ENCODE peak calls at places on chromosomes 13 and 19, in six cellular contexts. G is keratinocyte; R is adrenal gland; P is IMR-90; A is CD8-positive, alpha-beta memory T cell; I is upper lobe of right lung. E is an unnamed sample. For H3K4me1 and H3K27me3, the result is how much of the 10 kb centered on the place peaks cover.

GRCh38 chr13:53151692-53152421 is 123.2 kb downstream of the OLFM4 start:
- DNase-seq in P (peak), A (no peak), G (peak), R (no peak), I (no peak), E (peak)

GRCh38 chr19:47081095-47081494 is 32.5 kb downstream of the ZC3H4 start:
- DNase-seq in A (no peak), I (no peak), G (no peak), P (no peak), R (no peak), E (no peak)

GRCh38 chr13:77521194-77521593 is 14.3 kb upstream of the SCEL start:
- DNase-seq in P (no peak), A (no peak), G (no peak), R (no peak), I (no peak), E (no peak)

GRCh38 chr13:98856983-98857382 is 104.5 kb upstream of the SLC15A1 start:
- DNase-seq in G (no peak), P (no peak), R (peak), A (no peak), I (no peak), E (no peak)

GRCh38 chr13:29923554-29924481 is 73.4 kb upstream of the UBL3 start:
- DNase-seq in R (peak), A (peak), I (peak), P (peak), G (no peak), E (peak)

GRCh38 chr19:14563989-14564650 is 7.7 kb downstream of the NDUFB7 start:
- DNase-seq in G (no peak), P (no peak), R (no peak), I (no peak), A (peak), E (no peak)

GRCh38 chr13:82717249-82717648 is 1165.0 kb downstream of the SLITRK1 start:
- DNase-seq in I (no peak), P (peak), R (no peak), A (no peak), G (peak), E (no peak)

GRCh38 chr13:50527612-50528509 is 315.6 kb downstream of the DLEU7 start:
- DNase-seq in A (no peak), I (no peak), P (no peak), G (no peak), R (no peak), E (no peak)

GRCh38 chr19:48108997-48109782 is 1.4 kb downstream of the PLA2G4C start:
- DNase-seq in P (no peak), I (no peak), R (no peak), G (no peak), A (no peak), E (no peak)

GRCh38 chr13:84590663-84591062 is 708.4 kb upstream of the SLITRK1 start:
- DNase-seq in G (no peak), P (no peak), A (no peak), I (no peak), R (no peak), E (no peak)

GRCh38 chr13:99086869-99087129 is 108.9 kb upstream of the DOCK9 start:
- DNase-seq in R (peak), G (no peak), A (peak), I (peak), P (no peak), E (no peak)

GRCh38 chr19:42601811-42602443 is 7.2 kb upstream of the CEACAM8 start:
- DNase-seq in R (peak), I (no peak), P (peak), A (no peak), G (no peak), E (no peak)

GRCh38 chr19:6790194-6791128 is 18.0 kb downstream of the VAV1 start:
- DNase-seq in A (no peak), I (no peak), P (no peak), G (no peak), R (no peak), E (no peak)

GRCh38 chr19:16372065-16372915 is 47.7 kb downstream of the KLF2 start:
- DNase-seq in P (no peak), A (no peak), R (no peak), G (no peak), I (no peak), E (no peak)

GRCh38 chr19:38946229-38947010 is 15.7 kb downstream of the MRPS12 start:
- DNase-seq in I (no peak), G (no peak), R (no peak), P (no peak), A (no peak), E (no peak)

GRCh38 chr13:32515246-32515645 is 23.3 kb downstream of the N4BP2L2 start:
- DNase-seq in G (no peak), R (no peak), A (no peak), P (peak), I (no peak), E (no peak)

GRCh38 chr13:75368167-75368566 is 113.8 kb downstream of the TBC1D4 start:
- DNase-seq in G (no peak), A (no peak), P (peak), I (no peak), R (no peak), E (no peak)

GRCh38 chr19:2612619-2613249 is 89.8 kb downstream of the GNG7 start:
- DNase-seq in G (no peak), P (no peak), R (no peak), A (no peak), I (no peak), E (no peak)

GRCh38 chr13:97258801-97259200 is 36.7 kb downstream of the MBNL2 start:
- DNase-seq in P (peak), A (no peak), I (no peak), G (no peak), R (no peak), E (no peak)

GRCh38 chr13:97413694-97414093 is 20.3 kb upstream of the RAP2A start:
- DNase-seq in I (no peak), R (no peak), G (no peak), P (no peak), A (no peak), E (no peak)

GRCh38 chr19:50551713-50552187 is 16.5 kb downstream of the LRRC4B start:
- DNase-seq in R (no peak), P (no peak), G (no peak), I (no peak), A (no peak), E (no peak)

GRCh38 chr19:35176183-35176570 is 21.6 kb downstream of the FXYD5 start:
- DNase-seq in P (no peak), I (no peak), A (no peak), G (no peak), R (no peak), E (no peak)

GRCh38 chr13:99959538-99960230 is 11.9 kb downstream of the ZIC5 start:
- DNase-seq in A (no peak), G (no peak), I (no peak), P (no peak), R (no peak), E (no peak)

GRCh38 chr13:60851378-60851777 is 454.4 kb downstream of the TDRD3 start:
- DNase-seq in R (no peak), G (no peak), A (no peak), I (no peak), P (no peak), E (no peak)

GRCh38 chr19:49889687-49890348 is 6.9 kb downstream of the IL4I1 start:
- DNase-seq in R (peak), A (peak), P (peak), G (no peak), I (peak), E (no peak)

GRCh38 chr19:30630289-30631034 is 258.3 kb downstream of the ZNF536 start:
- DNase-seq in G (no peak), R (no peak), I (no peak), A (no peak), P (no peak), E (no peak)

GRCh38 chr19:40806385-40807146 is 7.6 kb downstream of the EGLN2 start:
- DNase-seq in R (peak), G (peak), A (peak), I (peak), P (peak), E (peak)
- H3K27ac ChIP-seq in R (peak), G (peak), A (peak), I (peak), P (no peak), E (no peak)

GRCh38 chr19:10565567-10566407 is at the start of gene KRI1:
- DNase-seq in R (peak), P (peak), I (peak), A (peak), G (peak), E (peak)
- H3K4me1 ChIP-seq in R (under half), P (under half), I (under half), A (under half), G (under half), E (under half)

GRCh38 chr19:7877249-7877836 is 3.2 kb upstream of the PRR36 start:
- DNase-seq in A (no peak), I (no peak), R (no peak), G (no peak), P (no peak), E (no peak)
- H3K27me3 ChIP-seq in A (under half), I (under half), R (under half), G (under half), P (under half), E (under half)

DNA sequence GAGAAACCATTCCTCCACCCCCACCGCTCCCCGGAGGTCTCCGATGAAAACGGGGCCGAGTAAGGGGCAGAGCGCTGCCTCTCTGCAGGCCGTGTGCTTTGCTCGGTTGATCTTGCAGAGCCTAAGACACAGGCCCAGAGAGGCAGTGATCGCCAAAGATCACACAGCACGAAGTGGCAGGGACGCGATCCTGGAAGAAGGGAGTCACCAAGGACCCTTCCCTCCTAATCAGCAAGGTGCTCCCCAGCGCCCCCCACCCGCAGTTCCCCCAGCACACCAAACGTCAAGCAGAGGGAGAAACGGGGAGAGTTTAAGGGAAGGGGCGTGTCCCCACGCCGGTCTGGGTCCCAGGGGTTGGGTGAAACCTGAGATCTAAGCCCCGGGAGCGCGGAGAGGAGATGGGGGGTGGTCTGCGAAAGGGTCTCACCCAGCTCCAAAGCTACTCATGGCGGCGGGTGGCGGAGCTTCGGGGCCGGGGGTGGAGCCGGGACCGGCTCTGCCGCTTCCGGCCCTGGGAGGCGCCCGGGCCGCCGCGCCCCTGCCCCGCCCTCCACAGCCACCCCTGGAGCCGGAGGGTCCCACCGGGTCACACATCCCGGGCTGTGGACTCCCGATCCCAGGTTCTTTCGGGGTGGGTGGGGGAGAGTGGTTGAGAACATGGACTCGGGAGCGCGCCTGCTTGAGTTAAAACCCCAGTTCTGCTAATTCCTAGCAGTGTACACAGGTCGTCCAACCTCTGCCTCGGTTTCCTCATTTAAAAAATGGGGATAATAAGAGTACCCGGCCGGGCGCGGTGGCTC is at the start of gene EML2:
- DNase-seq in R (no peak), A (peak), I (peak), G (no peak), P (no peak), E (no peak)
- H3K27ac ChIP-seq in R (peak), A (peak), I (peak), G (peak), P (peak), E (no peak)

DNA sequence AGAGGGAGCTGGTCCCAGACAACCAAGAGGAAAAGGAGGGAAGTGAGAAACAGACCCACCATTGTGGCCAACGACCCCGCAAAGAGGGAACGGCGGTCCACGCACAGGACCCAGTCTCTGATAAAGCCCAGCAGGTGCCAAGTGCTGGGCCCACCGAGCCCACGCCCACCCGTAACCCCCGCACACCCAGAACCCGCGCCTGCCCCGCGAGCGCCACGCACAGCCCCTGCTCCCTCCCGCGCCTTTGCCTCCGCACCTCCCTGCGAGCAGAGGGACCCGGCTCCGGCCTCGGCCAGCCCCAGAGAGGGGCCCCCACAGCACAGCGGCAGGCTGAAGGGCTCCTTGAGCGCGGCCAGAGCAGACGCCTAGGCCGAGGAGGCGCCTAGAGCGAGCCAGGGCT is 1192.2 kb downstream of the PCDH17 start:
- DNase-seq in P (no peak), R (no peak), I (no peak), A (no peak), G (no peak), E (no peak)
- H3K4me1 ChIP-seq in P (under half), R (under half), I (under half), A (under half), G (under half), E (under half)

DNA sequence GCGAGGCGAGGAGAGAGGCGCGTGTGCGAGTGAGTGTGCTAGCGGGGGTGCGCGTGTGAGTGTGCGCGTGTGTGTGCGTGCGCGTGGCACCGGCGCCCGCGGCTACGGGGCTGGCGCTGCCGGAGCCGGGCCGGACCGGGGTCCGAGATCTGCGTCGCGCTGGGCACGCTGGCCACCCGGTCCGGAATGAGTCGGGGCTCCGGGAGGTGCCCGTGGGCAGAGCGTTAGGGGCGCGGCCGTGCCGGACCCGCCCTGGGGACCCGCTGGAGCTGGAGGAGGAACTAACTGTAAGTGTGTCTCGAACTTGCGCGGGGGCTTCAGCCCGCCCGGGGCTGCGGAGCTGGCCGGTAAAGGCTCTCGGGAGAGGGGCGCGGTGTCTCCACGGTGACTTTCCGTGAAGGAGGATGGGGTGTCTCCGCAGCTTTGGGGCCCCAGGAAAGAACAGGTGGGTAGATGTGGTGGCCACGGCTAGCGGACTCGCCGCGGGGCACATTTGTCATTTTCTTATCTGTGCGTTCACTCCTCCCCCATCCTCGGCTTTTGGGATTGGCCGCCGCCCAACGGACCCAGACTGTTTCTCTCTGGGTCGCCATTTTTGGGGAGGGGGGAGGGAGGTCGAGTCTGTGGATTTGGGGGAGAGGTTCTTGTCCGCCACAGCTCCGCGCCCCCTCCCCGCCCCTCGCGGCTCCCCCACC is 10.1 kb upstream of the SOX1 start:
- DNase-seq in P (no peak), G (no peak), R (no peak), A (no peak), I (no peak), E (no peak)
- H3K27me3 ChIP-seq in P (half or more), G (half or more), R (half or more), A (under half), I (half or more), E (half or more)

GRCh38 chr13:40486518-40487163 is 179.8 kb downstream of the FOXO1 start:
- DNase-seq in P (no peak), G (no peak), R (no peak), I (no peak), A (no peak), E (no peak)

GRCh38 chr13:40484101-40484800 is 182.2 kb downstream of the FOXO1 start:
- DNase-seq in R (peak), I (no peak), P (no peak), A (no peak), G (no peak), E (no peak)

GRCh38 chr13:40485611-40486517 is 180.6 kb downstream of the FOXO1 start:
- DNase-seq in P (no peak), I (no peak), R (no peak), G (no peak), A (peak), E (no peak)

GRCh38 chr13:40483601-40484000 is 182.8 kb downstream of the FOXO1 start:
- DNase-seq in G (no peak), A (no peak), I (no peak), P (no peak), R (no peak), E (no peak)

DNA sequence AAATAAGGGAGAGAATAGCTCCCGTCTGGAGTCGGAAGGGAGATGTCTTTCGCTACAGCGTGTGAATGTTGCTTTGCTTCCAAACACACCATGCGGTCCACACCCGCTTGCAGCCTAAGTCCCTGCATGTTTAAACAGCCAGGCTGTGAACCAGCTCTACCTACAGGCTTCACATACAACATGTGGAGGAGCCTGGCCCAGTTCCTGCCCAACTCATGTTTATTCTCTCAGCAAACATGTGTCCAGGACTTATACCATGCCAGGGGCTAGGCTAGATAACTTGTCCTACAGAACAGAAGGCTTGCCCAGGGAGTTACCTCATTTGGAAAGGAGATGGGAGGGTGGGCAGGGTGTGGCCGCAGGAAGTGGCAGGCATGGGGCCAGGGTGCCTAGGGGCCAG is 181.5 kb downstream of the FOXO1 start:
- DNase-seq in P (no peak), A (no peak), R (no peak), G (peak), I (no peak), E (no peak)
- H3K27ac ChIP-seq in P (no peak), A (no peak), R (no peak), G (no peak), I (no peak), E (no peak)

DNA sequence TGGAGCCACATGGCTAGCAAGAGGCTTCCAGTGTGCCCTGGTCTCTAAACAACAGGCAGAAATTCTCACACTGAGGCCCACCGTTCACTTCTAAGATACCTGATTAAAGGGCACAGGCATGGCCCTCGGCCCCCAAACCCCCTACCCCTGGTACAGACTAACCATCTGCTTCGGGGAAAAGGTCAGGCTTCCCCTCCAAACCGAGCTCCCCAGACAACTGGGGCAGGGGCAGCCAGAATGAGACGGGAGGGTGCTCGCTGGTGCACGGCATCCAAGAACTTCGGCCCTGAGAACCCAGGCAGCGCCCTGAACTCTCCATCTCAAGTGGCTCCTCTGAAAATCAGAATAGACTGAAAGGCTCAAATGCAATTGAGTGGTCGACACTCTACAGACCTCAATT is 5.6 kb downstream of the PPP6R1 start:
- DNase-seq in P (no peak), I (no peak), A (no peak), G (no peak), R (no peak), E (no peak)
- H3K4me1 ChIP-seq in P (under half), I (under half), A (half or more), G (under half), R (half or more), E (under half)

GRCh38 chr19:17678836-17679235 is 9.3 kb downstream of the UNC13A start:
- DNase-seq in I (no peak), G (no peak), R (no peak), P (no peak), A (no peak), E (no peak)
- H3K27me3 ChIP-seq in I (under half), G (under half), R (under half), P (under half), A (under half), E (under half)

E was measured in iPS DF 6.9.